ENCODE peak calls at places on chromosomes 16 and 17, in seven cellular contexts. T is tibial artery, K is heart right ventricle, G is dorsolateral prefrontal cortex, L is brain microvascular endothelial cell, U is AG04450, A is bronchial epithelial cell. N is an unnamed sample.

GRCh38 chr16:7765079-7765550 is 432.5 kb downstream of the RBFOX1 start:
- DNase-seq in T (no peak), K (no peak), G (no peak), L (no peak), U (no peak), A (no peak), N (no peak)

GRCh38 chr16:3076577-3076976 is 11.1 kb downstream of the IL32 start:
- DNase-seq in T (no peak), K (no peak), G (no peak), L (no peak), U (no peak), A (no peak), N (no peak)

GRCh38 chr17:37399404-37399803 is 7.2 kb downstream of the ACACA start:
- DNase-seq in T (no peak), K (no peak), G (no peak), L (no peak), U (no peak), A (peak; percentile 65), N (no peak)

GRCh38 chr17:63452091-63452978 is 6.2 kb upstream of the CYB561 start:
- DNase-seq in T (no peak), K (no peak), G (no peak), L (no peak), U (no peak), A (no peak), N (no peak)

GRCh38 chr16:68406458-68407041 is 41.8 kb downstream of the SMPD3 start:
- DNase-seq in T (no peak), K (no peak), G (no peak), L (peak; percentile 19), U (no peak), A (peak; percentile 22), N (peak; percentile 40)

GRCh38 chr16:56338566-56339318 is 86.6 kb downstream of the AMFR start:
- DNase-seq in T (no peak), K (no peak), G (no peak), L (no peak), U (no peak), A (no peak), N (no peak)

GRCh38 chr17:30113213-30113612 is 3.4 kb upstream of the NSRP1 start:
- DNase-seq in T (no peak), K (no peak), G (no peak), L (no peak), U (no peak), A (peak; percentile 41), N (no peak)

GRCh38 chr17:44965491-44966234 is 2.4 kb downstream of the C1QL1 start:
- DNase-seq in T (no peak), K (no peak), G (no peak), L (no peak), U (no peak), A (no peak), N (no peak)

GRCh38 chr17:79851461-79851817 is 12.2 kb upstream of the CBX4 start:
- DNase-seq in T (no peak), K (no peak), G (no peak), L (no peak), U (no peak), A (peak; percentile 86), N (no peak)

GRCh38 chr17:10197721-10198508 is 491 bp downstream of the GAS7 start:
- DNase-seq in T (no peak), K (peak; percentile 16), G (no peak), L (no peak), U (no peak), A (no peak), N (no peak)

GRCh38 chr16:17339764-17340541 is 130.8 kb downstream of the XYLT1 start:
- DNase-seq in T (no peak), K (no peak), G (peak; percentile 64), L (no peak), U (no peak), A (no peak), N (no peak)

GRCh38 chr16:1857433-1858097 is 14.4 kb downstream of the MEIOB start:
- DNase-seq in T (no peak), K (no peak), G (no peak), L (no peak), U (no peak), A (no peak), N (no peak)

GRCh38 chr16:86892509-86892908 is 314.2 kb downstream of the FOXL1 start:
- DNase-seq in T (no peak), K (no peak), G (no peak), L (no peak), U (no peak), A (no peak), N (no peak)

GRCh38 chr17:36703860-36704266 is 102.5 kb downstream of the MRM1 start:
- DNase-seq in T (no peak), K (peak; percentile 17), G (no peak), L (peak; percentile 13), U (no peak), A (no peak), N (no peak)

GRCh38 chr16:50268352-50268751 is 2.0 kb downstream of the ADCY7 start:
- DNase-seq in T (no peak), K (no peak), G (no peak), L (no peak), U (no peak), A (no peak), N (no peak)

GRCh38 chr17:70499067-70499786 is 329.9 kb downstream of the KCNJ2 start:
- DNase-seq in T (no peak), K (no peak), G (no peak), L (no peak), U (no peak), A (no peak), N (no peak)

GRCh38 chr17:33205552-33205951 is 87.5 kb downstream of the ASIC2 start:
- DNase-seq in T (no peak), K (no peak), G (no peak), L (no peak), U (no peak), A (no peak), N (no peak)

GRCh38 chr17:4043862-4044261 is 79.6 kb upstream of the ATP2A3 start:
- DNase-seq in T (no peak), K (no peak), G (no peak), L (no peak), U (no peak), A (no peak), N (no peak)

GRCh38 chr16:16120382-16121184 is 102.7 kb downstream of the ABCC6 start:
- DNase-seq in T (no peak), K (peak; percentile 66), G (peak; percentile 89), L (peak; percentile 12), U (no peak), A (no peak), N (no peak)

GRCh38 chr16:67758006-67758405 is 38.9 kb upstream of the GFOD2 start:
- DNase-seq in T (no peak), K (no peak), G (no peak), L (no peak), U (no peak), A (no peak), N (no peak)

GRCh38 chr17:67376892-67377726 is at the start of gene PITPNC1:
- DNase-seq in T (peak; percentile 83), K (peak; percentile 89), G (peak; percentile 86), L (peak; percentile 79), U (peak; percentile 61), A (peak; percentile 69), N (no peak)

DNA sequence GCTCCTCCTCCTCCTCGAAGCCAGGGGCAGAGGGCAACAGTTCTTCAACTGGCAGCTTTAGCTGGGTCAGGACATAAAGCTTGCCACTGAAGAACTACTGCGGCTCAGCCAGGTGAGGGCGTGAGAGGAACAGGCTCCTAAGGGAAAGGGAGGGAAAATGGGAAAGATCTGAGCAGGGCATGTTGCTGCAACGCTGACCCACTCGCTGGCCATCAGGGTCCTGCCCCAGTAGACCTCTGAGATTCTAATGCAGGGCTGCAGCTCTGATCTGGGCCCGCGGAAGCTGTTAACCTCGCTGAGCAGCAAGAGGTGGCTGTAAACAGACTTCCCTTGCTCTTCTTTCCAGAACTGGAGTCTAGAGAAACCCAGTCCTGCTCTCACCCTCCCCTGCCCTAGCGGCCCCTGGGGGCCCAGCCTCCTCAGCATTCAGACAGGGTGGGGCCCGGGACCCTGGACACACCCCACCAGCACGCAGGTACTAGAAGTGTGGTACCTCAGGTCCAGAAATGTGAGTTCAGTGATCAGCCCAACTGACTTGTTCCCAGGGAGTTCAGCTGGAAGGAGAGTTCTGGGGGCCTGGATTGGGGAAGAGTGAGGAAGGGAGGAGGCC is 3.8 kb upstream of the TLCD2 start:
- DNase-seq in T (no peak), K (no peak), G (no peak), L (no peak), U (no peak), A (peak; percentile 41), N (no peak)
- TF ChIP-seq CTCF in T (peak; percentile 16), K (peak; percentile 15), G (peak; percentile 11), L (peak; percentile 63), U (peak; percentile 52), A (peak; percentile 62), N (peak; percentile 31)

DNA sequence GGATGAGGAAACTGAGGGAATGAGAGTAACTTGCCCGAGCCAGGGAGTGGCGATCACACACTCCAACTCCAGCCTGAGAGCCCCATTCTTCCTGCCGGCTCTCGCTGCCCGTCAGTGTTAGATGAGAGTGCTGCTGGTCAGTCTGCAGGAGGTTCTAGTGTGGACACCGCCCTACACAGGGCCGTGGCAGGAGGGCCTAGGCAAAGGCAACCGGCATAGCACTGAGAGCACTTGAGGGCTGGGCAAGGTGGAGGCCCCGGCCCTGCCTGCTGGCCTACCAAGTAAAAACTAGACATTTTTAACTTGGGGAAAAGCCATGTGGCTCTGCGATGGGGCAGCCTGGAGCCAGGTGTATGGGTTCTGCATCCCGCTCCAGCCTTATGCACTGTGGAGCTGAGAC is 354.8 kb downstream of the SEC14L1 start:
- DNase-seq in T (peak; percentile 16), K (no peak), G (no peak), L (no peak), U (no peak), A (no peak), N (no peak)
- H3K4me3 ChIP-seq in T (no peak overlapping the region), K (no peak overlapping the region), G (no peak overlapping the region), L (no peak overlapping the region), U (no peak overlapping the region), A (no peak overlapping the region), N (no peak overlapping the region)

DNA sequence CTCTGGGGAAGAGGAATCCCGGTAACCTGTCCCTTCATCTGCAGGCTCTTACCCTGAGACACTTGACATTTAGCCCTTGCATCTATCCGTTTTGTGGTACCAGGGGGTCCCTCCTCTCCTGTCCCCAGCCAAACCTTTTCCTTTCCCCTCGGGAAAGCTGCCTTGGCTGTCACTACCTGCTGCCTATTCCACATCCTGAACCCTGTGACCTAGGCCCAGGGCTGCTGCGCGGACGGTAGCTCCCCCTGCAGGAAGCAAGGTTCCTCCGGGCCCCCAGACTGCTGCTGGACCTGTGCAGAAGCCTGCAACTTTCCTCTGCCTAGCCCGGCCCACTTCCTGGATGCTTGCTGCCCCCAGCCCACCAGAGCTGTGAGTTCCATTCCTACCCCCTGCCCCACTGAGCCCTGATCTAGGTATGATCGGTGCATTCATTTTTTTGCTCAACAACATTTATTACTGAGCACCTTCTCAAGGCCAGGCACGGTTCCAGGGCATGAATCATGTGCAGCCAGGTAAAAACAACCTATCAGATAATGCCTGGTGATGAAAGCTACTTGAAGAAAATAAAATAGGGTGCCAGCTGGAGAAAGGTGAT is 10.5 kb upstream of the ALDOA start:
- DNase-seq in T (no peak), K (no peak), G (no peak), L (no peak), U (no peak), A (peak; percentile 83), N (no peak)
- TF ChIP-seq CTCF in T (peak; percentile 6), K (peak; percentile 23), G (peak; percentile 16), L (peak; percentile 78), U (peak; percentile 46), A (peak; percentile 89), N (peak; percentile 56)

DNA sequence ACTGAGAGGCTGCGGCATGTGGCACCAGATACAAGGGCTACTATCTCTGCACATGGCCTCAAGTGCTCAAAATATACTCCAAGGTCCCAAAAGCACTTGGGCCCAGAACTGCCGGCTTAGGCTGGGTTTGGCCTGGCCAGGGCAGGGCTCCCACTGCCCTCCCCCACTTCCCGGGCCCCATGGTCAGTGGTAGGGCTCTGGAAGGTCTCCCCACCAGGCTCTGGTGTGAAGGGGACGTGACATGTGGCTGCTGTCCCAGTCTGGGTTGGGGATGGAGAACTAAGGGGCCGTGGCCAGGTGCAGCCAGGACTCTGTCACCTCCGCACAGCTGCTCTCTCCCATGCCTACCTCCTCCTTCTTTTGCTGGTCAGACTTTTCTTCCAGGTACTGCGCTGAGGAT is 5.7 kb upstream of the PAM16 start:
- DNase-seq in T (no peak), K (no peak), G (no peak), L (no peak), U (no peak), A (no peak), N (no peak)
- H3K4me3 ChIP-seq in T (no peak overlapping the region), K (no peak overlapping the region), G (no peak overlapping the region), L (no peak overlapping the region), U (no peak overlapping the region), A (no peak overlapping the region), N (no peak overlapping the region)

N was measured in AG09309.